ENCODE peak calls at places on chromosomes 13 and 19, in four cellular contexts. One of them, this sample, is unnamed.

GRCh38 chr19:3653865-3654513 is 27.4 kb upstream of the CACTIN start:
- DNase-seq in fibroblast of lung: no peak
- DNase-seq in aorta: no peak
- DNase-seq in adrenal gland: no peak
- DNase-seq in this sample: no peak

GRCh38 chr13:21071015-21071414 is 9.6 kb upstream of the LATS2 start:
- DNase-seq in adrenal gland: peak; percentile 38
- DNase-seq in fibroblast of lung: no peak
- DNase-seq in aorta: no peak
- DNase-seq in this sample: no peak

GRCh38 chr19:40804783-40805242 is 5.8 kb downstream of the EGLN2 start:
- DNase-seq in fibroblast of lung: no peak
- DNase-seq in aorta: no peak
- DNase-seq in adrenal gland: no peak
- DNase-seq in this sample: peak; percentile 23

GRCh38 chr13:42906257-42906656 is 85.8 kb downstream of the EPSTI1 start:
- DNase-seq in adrenal gland: no peak
- DNase-seq in aorta: no peak
- DNase-seq in fibroblast of lung: no peak
- DNase-seq in this sample: no peak

GRCh38 chr13:81017525-81018152 is 676.7 kb upstream of the SPRY2 start:
- DNase-seq in adrenal gland: no peak
- DNase-seq in fibroblast of lung: peak; percentile 77
- DNase-seq in aorta: no peak
- DNase-seq in this sample: peak; percentile 44

GRCh38 chr19:7919681-7920519 is at the start of gene SNAPC2:
- DNase-seq in aorta: peak; percentile 98
- DNase-seq in fibroblast of lung: peak; percentile 94
- DNase-seq in adrenal gland: peak; percentile 96
- DNase-seq in this sample: peak; percentile 93

GRCh38 chr19:48810151-48810550 is 678 bp downstream of the BCAT2 start:
- DNase-seq in adrenal gland: no peak
- DNase-seq in aorta: no peak
- DNase-seq in fibroblast of lung: no peak
- DNase-seq in this sample: peak; percentile 19

GRCh38 chr13:112245959-112246358 is 130.2 kb upstream of the SPACA7 start:
- DNase-seq in aorta: no peak
- DNase-seq in fibroblast of lung: no peak
- DNase-seq in adrenal gland: no peak
- DNase-seq in this sample: no peak

GRCh38 chr13:113864303-113864890 is 521 bp upstream of the GAS6 start:
- DNase-seq in aorta: no peak
- DNase-seq in fibroblast of lung: no peak
- DNase-seq in adrenal gland: no peak
- DNase-seq in this sample: no peak

GRCh38 chr19:18650468-18651001 is 13.7 kb downstream of the KLHL26 start:
- DNase-seq in aorta: peak; percentile 90
- DNase-seq in adrenal gland: peak; percentile 43
- DNase-seq in fibroblast of lung: peak; percentile 92
- DNase-seq in this sample: no peak

GRCh38 chr19:36771275-36772231 is 1.1 kb downstream of the ZNF850 start:
- DNase-seq in adrenal gland: peak; percentile 79
- DNase-seq in fibroblast of lung: peak; percentile 89
- DNase-seq in aorta: peak; percentile 74
- DNase-seq in this sample: peak; percentile 68

GRCh38 chr19:12513531-12514061 is 29.0 kb upstream of the ZNF709 start:
- DNase-seq in adrenal gland: peak; percentile 24
- DNase-seq in aorta: no peak
- DNase-seq in fibroblast of lung: no peak
- DNase-seq in this sample: no peak

GRCh38 chr13:26508885-26509284 is 48.6 kb upstream of the WASF3 start:
- DNase-seq in aorta: peak; percentile 82
- DNase-seq in adrenal gland: peak; percentile 89
- DNase-seq in fibroblast of lung: peak; percentile 98
- DNase-seq in this sample: no peak

GRCh38 chr13:44307255-44307654 is 66.4 kb upstream of the SERP2 start:
- DNase-seq in adrenal gland: no peak
- DNase-seq in fibroblast of lung: peak; percentile 69
- DNase-seq in aorta: no peak
- DNase-seq in this sample: no peak

GRCh38 chr13:111005808-111006494 is 91.1 kb upstream of the ANKRD10 start:
- DNase-seq in adrenal gland: peak; percentile 34
- DNase-seq in aorta: peak; percentile 83
- DNase-seq in fibroblast of lung: peak; percentile 83
- DNase-seq in this sample: no peak

GRCh38 chr19:38693380-38694223 is 46.2 kb downstream of the ACTN4 start:
- DNase-seq in fibroblast of lung: peak; percentile 59
- DNase-seq in adrenal gland: no peak
- DNase-seq in aorta: no peak
- DNase-seq in this sample: peak; percentile 71

GRCh38 chr13:31898383-31899071 is 133.0 kb upstream of the FRY start:
- DNase-seq in fibroblast of lung: no peak
- DNase-seq in adrenal gland: no peak
- DNase-seq in aorta: no peak
- DNase-seq in this sample: no peak

GRCh38 chr13:110322828-110323171 is 15.7 kb downstream of the COL4A2 start:
- DNase-seq in adrenal gland: no peak
- DNase-seq in aorta: no peak
- DNase-seq in fibroblast of lung: no peak
- DNase-seq in this sample: no peak

GRCh38 chr19:47187023-47187655 is 43.9 kb downstream of the BBC3 start:
- DNase-seq in aorta: no peak
- DNase-seq in fibroblast of lung: no peak
- DNase-seq in adrenal gland: no peak
- DNase-seq in this sample: no peak

GRCh38 chr19:1253514-1254080 is 5.2 kb downstream of the MIDN start:
- DNase-seq in aorta: no peak
- DNase-seq in fibroblast of lung: no peak
- DNase-seq in adrenal gland: no peak
- DNase-seq in this sample: peak; percentile 58

GRCh38 chr13:95624020-95624419 is 20.5 kb downstream of the DZIP1 start:
- DNase-seq in aorta: no peak
- DNase-seq in adrenal gland: peak; percentile 27
- DNase-seq in fibroblast of lung: peak; percentile 72
- DNase-seq in this sample: peak; percentile 47

DNA sequence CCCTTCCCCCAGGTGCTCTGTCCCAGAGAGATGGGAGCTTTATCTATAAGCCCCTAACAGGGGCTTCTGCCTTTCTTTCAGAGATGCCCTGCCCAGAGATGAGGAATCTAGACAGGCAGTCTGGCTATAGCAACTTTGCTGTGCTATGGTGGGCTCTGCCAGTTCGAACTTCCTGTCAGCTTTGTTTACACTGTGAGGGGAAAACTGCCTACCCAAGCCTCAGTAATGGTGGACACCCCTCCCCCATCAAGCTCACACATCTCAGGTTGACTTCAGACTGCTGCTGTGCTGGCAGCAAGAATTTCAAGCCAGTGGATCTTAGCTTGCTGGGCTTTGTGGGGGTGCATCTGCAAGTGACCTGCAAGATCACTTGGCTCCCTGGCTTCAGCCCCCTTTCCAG is 21.5 kb downstream of the CYSLTR2 start:
- DNase-seq in aorta: no peak
- DNase-seq in adrenal gland: no peak
- DNase-seq in fibroblast of lung: no peak
- DNase-seq in this sample: no peak
- H3K9me3 ChIP-seq in aorta: no peaks in the 10 kb centered on the region
- H3K9me3 ChIP-seq in adrenal gland: no peaks in the 10 kb centered on the region
- H3K9me3 ChIP-seq in fibroblast of lung: no peaks in the 10 kb centered on the region
- H3K9me3 ChIP-seq in this sample: no peaks in the 10 kb centered on the region

DNA sequence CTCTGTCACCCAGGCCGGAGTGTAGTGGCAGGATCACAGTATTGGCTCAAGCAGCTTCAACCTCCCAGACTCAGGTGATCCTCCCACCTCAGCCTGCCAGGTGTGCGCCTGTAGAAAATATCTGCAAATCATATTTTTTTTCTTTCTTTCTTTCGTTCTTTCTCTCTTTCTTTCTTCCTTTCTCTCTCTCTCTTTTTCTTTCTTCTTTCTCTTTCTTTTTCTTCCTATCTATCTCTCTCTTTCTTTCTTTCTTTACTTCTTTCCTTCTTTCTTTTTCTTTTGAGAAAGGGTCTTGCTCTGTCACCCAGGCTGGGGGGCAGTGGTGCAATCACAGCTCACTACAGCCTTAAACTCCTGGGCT is 16.3 kb upstream of the IGSF23 start:
- DNase-seq in aorta: no peak
- DNase-seq in fibroblast of lung: no peak
- DNase-seq in adrenal gland: no peak
- DNase-seq in this sample: no peak
- H3K9me3 ChIP-seq in aorta: peaks cover 2% of the 10 kb centered on the region
- H3K9me3 ChIP-seq in fibroblast of lung: no peaks in the 10 kb centered on the region
- H3K9me3 ChIP-seq in adrenal gland: no peaks in the 10 kb centered on the region
- H3K9me3 ChIP-seq in this sample: no peaks in the 10 kb centered on the region

DNA sequence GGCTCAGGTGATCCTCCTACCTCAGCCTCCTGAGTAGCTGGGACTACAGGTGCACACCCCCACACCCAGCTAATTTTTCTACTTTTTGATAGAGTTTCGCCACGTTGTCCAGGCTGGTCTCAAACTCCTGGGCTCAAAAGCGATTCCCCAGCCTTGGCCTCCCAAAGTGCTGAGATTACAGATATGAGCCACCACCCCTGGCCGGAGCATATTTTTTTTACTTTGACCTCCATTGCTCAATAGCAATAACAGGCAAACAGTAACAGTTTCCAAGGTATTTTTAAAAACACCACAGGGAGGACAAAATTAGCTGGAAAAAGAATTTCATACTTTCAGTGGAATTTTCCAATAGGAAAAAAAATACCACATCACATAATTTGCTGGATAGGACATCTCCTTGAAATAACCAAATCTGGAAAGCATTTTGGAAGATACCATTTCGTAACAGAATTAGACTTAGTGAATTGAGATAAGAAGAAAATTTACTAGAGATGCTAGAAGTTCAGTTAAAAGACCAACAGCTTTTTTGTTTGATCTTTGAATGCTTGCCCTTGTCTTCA is 5.2 kb downstream of the DUXA start:
- DNase-seq in aorta: no peak
- DNase-seq in fibroblast of lung: no peak
- DNase-seq in adrenal gland: no peak
- DNase-seq in this sample: no peak
- H3K9me3 ChIP-seq in aorta: no peaks in the 10 kb centered on the region
- H3K9me3 ChIP-seq in fibroblast of lung: no peaks in the 10 kb centered on the region
- H3K9me3 ChIP-seq in adrenal gland: no peaks in the 10 kb centered on the region
- H3K9me3 ChIP-seq in this sample: peaks cover 2% of the 10 kb centered on the region

GRCh38 chr19:53182202-53182601 is 11.0 kb downstream of the ZNF665 start:
- DNase-seq in aorta: no peak
- DNase-seq in adrenal gland: no peak
- DNase-seq in fibroblast of lung: peak; percentile 74
- DNase-seq in this sample: no peak

GRCh38 chr19:53172892-53173291 is 14.0 kb upstream of the ZNF347 start:
- DNase-seq in aorta: no peak
- DNase-seq in fibroblast of lung: peak; percentile 39
- DNase-seq in adrenal gland: no peak
- DNase-seq in this sample: no peak

GRCh38 chr19:53183146-53183545 is 10.0 kb downstream of the ZNF665 start:
- DNase-seq in aorta: no peak
- DNase-seq in fibroblast of lung: peak; percentile 57
- DNase-seq in adrenal gland: no peak
- DNase-seq in this sample: no peak

DNA sequence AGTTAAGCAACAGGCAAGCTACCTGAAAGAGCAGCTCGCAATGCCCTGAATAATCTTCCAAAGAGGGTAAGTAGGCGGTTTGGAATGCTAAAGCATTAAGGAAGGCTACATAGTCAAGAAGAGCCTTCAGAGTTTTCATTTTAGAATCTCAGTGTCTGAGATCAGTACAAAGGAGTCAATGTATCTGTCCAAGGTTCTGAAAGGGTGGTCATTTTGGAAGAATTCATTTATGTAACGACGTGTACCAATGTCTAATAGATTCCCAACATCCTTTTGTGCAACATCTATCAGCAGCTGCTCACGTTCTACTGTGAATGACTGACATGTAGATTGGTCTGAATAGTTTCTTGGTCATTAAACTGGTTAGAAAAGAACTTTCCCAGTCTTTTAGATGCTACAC is 15.2 kb downstream of the ZNF665 start:
- DNase-seq in adrenal gland: no peak
- DNase-seq in fibroblast of lung: no peak
- DNase-seq in aorta: no peak
- DNase-seq in this sample: no peak
- H3K9me3 ChIP-seq in adrenal gland: no peaks in the 10 kb centered on the region
- H3K9me3 ChIP-seq in fibroblast of lung: no peaks in the 10 kb centered on the region
- H3K9me3 ChIP-seq in aorta: peaks cover 1% of the 10 kb centered on the region
- H3K9me3 ChIP-seq in this sample: no peaks in the 10 kb centered on the region

DNA sequence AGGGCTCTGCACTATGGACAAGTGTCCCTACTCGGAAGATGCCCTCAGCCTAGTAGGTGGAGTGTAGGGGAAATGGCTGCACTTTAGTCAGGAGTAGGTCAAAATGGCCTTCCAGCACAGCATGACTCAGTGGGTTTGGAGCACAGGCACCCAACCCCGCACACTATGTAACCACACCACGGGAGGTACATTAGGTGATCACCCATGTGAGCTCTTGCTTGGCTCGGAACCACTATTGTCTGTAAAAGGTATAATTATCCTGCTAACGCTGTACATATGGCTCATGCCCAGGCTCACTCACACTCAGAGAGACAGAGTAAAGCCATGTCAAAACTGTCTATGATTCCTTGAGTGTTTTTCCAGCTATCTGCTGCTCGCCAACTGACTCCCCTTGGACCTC is 156.9 kb upstream of the DACH1 start:
- DNase-seq in aorta: no peak
- DNase-seq in adrenal gland: no peak
- DNase-seq in fibroblast of lung: no peak
- DNase-seq in this sample: no peak
- H3K9me3 ChIP-seq in aorta: no peaks in the 10 kb centered on the region
- H3K9me3 ChIP-seq in adrenal gland: no peaks in the 10 kb centered on the region
- H3K9me3 ChIP-seq in fibroblast of lung: no peaks in the 10 kb centered on the region
- H3K9me3 ChIP-seq in this sample: no peaks in the 10 kb centered on the region

This sample was measured in small intestine.